ENCODE peak calls at places on chromosomes 12 and 14, in four cellular contexts. T, L, X and N are unnamed samples.
A peak's percentile ranks its signal among the peaks of the same experiment; 100 is the strongest.

GRCh38 chr12:75812341-75813018 is 219.1 kb downstream of the PHLDA1 start:
- DNase-seq in X (no peak), T (peak; percentile 22), L (peak; percentile 79), N (no peak)

GRCh38 chr14:99729991-99730875 is 46.1 kb downstream of the CYP46A1 start:
- DNase-seq in X (no peak), L (peak; percentile 24), T (peak; percentile 47), N (peak; percentile 81)

GRCh38 chr14:71552809-71553208 is 379.4 kb upstream of the RGS6 start:
- DNase-seq in X (no peak), L (no peak), T (no peak), N (no peak)

GRCh38 chr14:89801128-89801527 is 153.4 kb downstream of the EFCAB11 start:
- DNase-seq in T (no peak), X (no peak), L (no peak), N (no peak)

GRCh38 chr12:127810026-127810425 is 456.9 kb upstream of the TMEM132C start:
- DNase-seq in L (peak; percentile 91), T (no peak), X (no peak), N (no peak)

GRCh38 chr12:127381043-127381668 is 885.8 kb upstream of the TMEM132C start:
- DNase-seq in L (peak; percentile 7), T (peak; percentile 49), X (no peak), N (peak; percentile 35)

GRCh38 chr14:32561520-32561919 is 232.4 kb downstream of the AKAP6 start:
- DNase-seq in L (peak; percentile 91), X (no peak), T (no peak), N (no peak)

GRCh38 chr12:6791931-6792520 is 2.7 kb downstream of the CD4 start:
- DNase-seq in T (no peak), X (no peak), L (no peak), N (no peak)

GRCh38 chr12:20549115-20549719 is 145.9 kb upstream of the SLCO1C1 start:
- DNase-seq in L (peak; percentile 44), T (no peak), X (no peak), N (no peak)

GRCh38 chr12:96189781-96190180 is 4.4 kb upstream of the ELK3 start:
- DNase-seq in X (no peak), T (no peak), L (no peak), N (no peak)

GRCh38 chr14:74664717-74665116 is 48.2 kb downstream of the AREL1 start:
- DNase-seq in T (no peak), X (no peak), L (no peak), N (no peak)

GRCh38 chr14:74660863-74661262 is 48.8 kb upstream of the LTBP2 start:
- DNase-seq in T (no peak), X (no peak), L (no peak), N (no peak)

GRCh38 chr14:74660167-74660566 is 48.1 kb upstream of the LTBP2 start:
- DNase-seq in L (no peak), T (no peak), X (no peak), N (no peak)

GRCh38 chr14:74661726-74662450 is 49.9 kb upstream of the LTBP2 start:
- DNase-seq in T (no peak), X (no peak), L (no peak), N (no peak)

DNA sequence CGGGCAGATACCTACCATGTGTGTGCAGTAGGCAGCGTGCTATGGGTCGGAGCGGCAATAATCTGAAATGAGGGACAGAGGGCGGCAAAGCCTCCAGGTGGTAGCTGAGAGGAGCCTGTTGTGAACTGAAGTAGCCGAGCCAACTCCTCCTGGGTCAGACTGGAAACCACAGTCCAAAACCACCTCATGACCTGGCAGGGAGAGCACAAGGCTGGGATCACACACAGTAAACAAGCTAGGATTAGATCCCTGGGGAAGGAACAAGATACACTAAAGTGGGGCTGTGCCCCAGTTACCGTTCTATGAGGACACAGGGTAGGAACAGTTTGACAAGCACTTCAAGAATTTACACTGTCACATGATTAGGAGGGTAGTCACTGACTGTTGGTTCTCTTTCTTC is 49.0 kb downstream of the AREL1 start:
- DNase-seq in X (no peak), L (peak; percentile 52), T (no peak), N (no peak)
- TF ChIP-seq CTCF in X (no peak), L (no peak), T (no peak), N (no peak)

GRCh38 chr14:80948291-80948690 is 6.8 kb upstream of the CEP128 start:
- DNase-seq in T (no peak), X (no peak), L (no peak), N (no peak)

GRCh38 chr14:80942158-80942738 is 710 bp upstream of the CEP128 start:
- DNase-seq in L (no peak), X (no peak), T (no peak), N (no peak)

GRCh38 chr14:80946187-80946586 is 4.6 kb upstream of the CEP128 start:
- DNase-seq in L (no peak), X (no peak), T (no peak), N (no peak)

GRCh38 chr14:80944861-80945617 is 3.5 kb upstream of the CEP128 start:
- DNase-seq in X (no peak), T (no peak), L (no peak), N (no peak)

GRCh38 chr14:80946797-80947196 is 5.3 kb upstream of the CEP128 start:
- DNase-seq in T (no peak), L (no peak), X (no peak), N (no peak)
- TF ChIP-seq CTCF in T (no peak), L (no peak), X (no peak), N (no peak)

GRCh38 chr12:113812431-113813228 is 153.5 kb downstream of the RBM19 start:
- DNase-seq in T (no peak), X (no peak), L (no peak), N (no peak)

GRCh38 chr12:113813229-113813541 is 152.9 kb downstream of the RBM19 start:
- DNase-seq in L (no peak), T (no peak), X (no peak), N (no peak)

GRCh38 chr12:113818833-113819232 is 147.3 kb downstream of the RBM19 start:
- DNase-seq in L (peak; percentile 3), X (no peak), T (no peak), N (no peak)

GRCh38 chr12:113818278-113818677 is 147.8 kb downstream of the RBM19 start:
- DNase-seq in T (no peak), L (no peak), X (no peak), N (no peak)

GRCh38 chr12:113815031-113815430 is 151.1 kb downstream of the RBM19 start:
- DNase-seq in L (no peak), T (no peak), X (no peak), N (no peak)
- TF ChIP-seq CTCF in L (no peak), T (no peak), X (no peak), N (no peak)

GRCh38 chr14:75259510-75259855 is 19.1 kb upstream of the FOS start:
- DNase-seq in T (no peak), X (no peak), L (peak; percentile 79), N (no peak)
- TF ChIP-seq CTCF in T (no peak), X (no peak), L (peak; percentile 28), N (no peak)

GRCh38 chr12:56718167-56718566 is 6.9 kb downstream of the NACA start:
- DNase-seq in L (no peak), X (no peak), T (no peak), N (no peak)

GRCh38 chr12:56716458-56716857 is 8.6 kb downstream of the NACA start:
- DNase-seq in T (no peak), L (no peak), X (no peak), N (no peak)

GRCh38 chr12:56716933-56717880 is 7.9 kb downstream of the NACA start:
- DNase-seq in L (no peak), X (no peak), T (no peak), N (peak; percentile 15)

GRCh38 chr12:56714431-56714929 is 10.6 kb downstream of the NACA start:
- DNase-seq in X (no peak), T (no peak), L (no peak), N (no peak)

GRCh38 chr12:56715798-56716197 is 9.3 kb downstream of the NACA start:
- DNase-seq in L (no peak), T (no peak), X (no peak), N (no peak)
- TF ChIP-seq CTCF in L (no peak), T (no peak), X (no peak), N (no peak)

GRCh38 chr14:106317593-106317992 is 791.2 kb downstream of the TMEM121 start:
- DNase-seq in T (no peak), X (no peak), L (no peak), N (no peak)

DNA sequence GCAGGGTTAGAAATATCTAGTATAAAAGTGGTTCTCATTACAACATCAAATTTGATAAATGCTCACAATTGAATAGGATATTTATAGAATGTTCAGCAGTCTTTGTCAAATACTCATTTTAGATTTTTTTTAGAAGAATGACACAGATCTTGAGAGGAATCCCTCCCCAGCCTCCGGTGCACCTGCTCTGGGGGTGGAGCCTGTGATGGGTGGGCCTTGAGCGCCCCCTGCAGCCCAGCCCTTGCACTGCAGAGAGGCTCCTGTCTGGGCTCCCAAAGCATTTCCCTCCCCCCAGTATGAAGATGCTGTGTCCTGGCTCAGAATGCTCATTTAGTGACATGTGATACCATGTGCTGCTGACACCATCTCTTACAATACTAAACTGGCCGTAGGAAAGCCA is 792.3 kb downstream of the TMEM121 start:
- DNase-seq in X (no peak), T (peak; percentile 38), L (no peak), N (no peak)
- TF ChIP-seq CTCF in X (peak; percentile 63), T (peak; percentile 55), L (no peak), N (no peak)

DNA sequence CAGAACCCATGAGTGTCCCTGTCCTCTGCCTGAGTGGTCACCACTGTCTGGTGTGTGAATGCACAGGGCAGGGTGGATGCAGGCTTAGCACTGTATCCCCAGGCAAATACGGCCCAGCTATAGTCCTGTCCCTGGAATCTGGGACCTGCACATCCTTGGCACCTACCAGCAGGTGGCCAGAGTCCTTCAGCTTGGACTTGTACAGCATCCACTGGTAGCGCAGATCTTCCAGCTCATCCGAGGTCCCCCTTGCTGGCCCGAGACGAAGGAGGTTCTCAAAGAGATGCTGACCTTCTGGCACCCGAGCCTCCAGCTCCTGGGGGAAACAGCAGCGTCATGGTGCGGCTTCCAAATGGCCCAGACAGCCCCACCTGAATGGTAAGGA is 83.4 kb downstream of the SYNE3 start:
- DNase-seq in L (no peak), X (no peak), T (no peak), N (no peak)
- TF ChIP-seq CTCF in L (peak; percentile 5), X (no peak), T (no peak), N (no peak)

GRCh38 chr12:61676520-61676919 is 583.7 kb upstream of the USP15 start:
- DNase-seq in T (no peak), X (no peak), L (no peak), N (no peak)
- TF ChIP-seq CTCF in T (no peak), X (no peak), L (no peak), N (no peak)